ENCODE peak calls at places on chromosomes 2 and 18, in four cellular contexts. D, H, Q and C are unnamed samples.

GRCh38 chr2:20667151-20667530 is 197 bp downstream of the GDF7 start:
- DNase-seq in D (no peak), H (no peak), Q (no peak), C (no peak)

GRCh38 chr18:51191139-51191717 is 6.3 kb downstream of the MEX3C start:
- DNase-seq in D (no peak), H (no peak), Q (no peak), C (no peak)

GRCh38 chr2:20576598-20577115 is 74.2 kb downstream of the HS1BP3 start:
- DNase-seq in D (no peak), H (peak; percentile 47), Q (peak; percentile 38), C (peak; percentile 87)

GRCh38 chr18:62588217-62588616 is 65.4 kb downstream of the ZCCHC2 start:
- DNase-seq in D (no peak), H (no peak), Q (no peak), C (no peak)

GRCh38 chr2:202434472-202434871 is 58.3 kb downstream of the BMPR2 start:
- DNase-seq in D (no peak), H (no peak), Q (no peak), C (no peak)

GRCh38 chr2:229083606-229084349 is 187.3 kb downstream of the PID1 start:
- DNase-seq in D (no peak), H (no peak), Q (peak; percentile 69), C (no peak)

GRCh38 chr2:178834086-178834485 is 26.9 kb upstream of the TTN start:
- DNase-seq in D (no peak), H (no peak), Q (no peak), C (no peak)

GRCh38 chr2:220241423-220241822 is 614.0 kb downstream of the SLC4A3 start:
- DNase-seq in D (no peak), H (no peak), Q (no peak), C (no peak)

GRCh38 chr2:231391981-231392380 is 3.5 kb upstream of the B3GNT7 start:
- DNase-seq in D (no peak), H (no peak), Q (no peak), C (no peak)

GRCh38 chr2:156110890-156111289 is 221.6 kb downstream of the NR4A2 start:
- DNase-seq in D (no peak), H (no peak), Q (peak; percentile 45), C (peak; percentile 16)

GRCh38 chr2:12456293-12457151 is 260.2 kb upstream of the TRIB2 start:
- DNase-seq in D (no peak), H (peak; percentile 58), Q (peak; percentile 79), C (peak; percentile 33)

GRCh38 chr2:60468390-60469085 is 84.9 kb downstream of the BCL11A start:
- DNase-seq in D (no peak), H (no peak), Q (peak; percentile 13), C (no peak)

GRCh38 chr2:191245046-191245868 is at the start of gene MYO1B:
- DNase-seq in D (peak; percentile 71), H (peak; percentile 68), Q (peak; percentile 82), C (no peak)
- TF ChIP-seq CTCF in D (peak; percentile 58), H (peak; percentile 57), Q (peak; percentile 49), C (peak; percentile 17)

DNA sequence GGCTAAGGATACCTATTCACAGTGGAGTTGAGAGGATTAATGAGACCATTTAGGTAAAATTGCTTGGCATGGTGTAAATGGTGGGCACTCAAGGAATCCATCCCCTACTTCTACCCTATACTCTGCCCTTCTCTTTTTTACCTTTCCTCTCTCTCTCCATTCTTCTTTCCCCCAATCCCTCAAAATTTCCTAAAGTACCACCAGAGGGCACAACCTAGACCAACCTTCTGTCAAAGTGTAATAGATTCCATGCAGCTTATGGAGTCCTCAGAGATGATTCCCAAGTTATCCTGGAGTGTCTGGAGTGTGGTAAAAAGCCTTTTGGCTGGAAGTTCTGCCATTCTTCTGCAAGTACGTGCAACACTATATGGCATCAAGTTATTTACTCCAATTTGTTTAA is 33.0 kb upstream of the CCDC195 start:
- DNase-seq in D (no peak), H (no peak), Q (no peak), C (no peak)
- TF ChIP-seq CTCF in D (peak; percentile 19), H (no peak), Q (no peak), C (no peak)

DNA sequence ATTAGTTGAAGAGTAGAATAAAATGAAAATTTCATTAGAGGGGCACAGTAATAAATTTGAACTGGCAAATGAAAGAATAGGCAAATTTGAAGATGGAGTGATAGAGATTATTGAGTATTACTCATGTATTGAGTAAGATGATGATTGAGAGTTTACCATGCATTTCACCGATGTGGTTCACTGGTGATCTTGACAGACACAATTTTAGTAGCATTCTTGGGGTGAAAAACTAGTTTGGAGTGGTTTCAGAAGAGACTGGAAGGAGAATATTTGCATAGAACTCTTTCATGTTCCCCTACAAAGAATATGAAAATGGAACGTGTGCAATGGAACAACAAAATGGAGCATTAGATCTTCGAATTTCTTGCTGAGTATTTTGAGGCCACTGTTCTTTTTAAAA is 121.4 kb downstream of the ASXL3 start:
- DNase-seq in D (no peak), H (no peak), Q (no peak), C (peak; percentile 35)
- TF ChIP-seq CTCF in D (no peak), H (no peak), Q (no peak), C (no peak)

DNA sequence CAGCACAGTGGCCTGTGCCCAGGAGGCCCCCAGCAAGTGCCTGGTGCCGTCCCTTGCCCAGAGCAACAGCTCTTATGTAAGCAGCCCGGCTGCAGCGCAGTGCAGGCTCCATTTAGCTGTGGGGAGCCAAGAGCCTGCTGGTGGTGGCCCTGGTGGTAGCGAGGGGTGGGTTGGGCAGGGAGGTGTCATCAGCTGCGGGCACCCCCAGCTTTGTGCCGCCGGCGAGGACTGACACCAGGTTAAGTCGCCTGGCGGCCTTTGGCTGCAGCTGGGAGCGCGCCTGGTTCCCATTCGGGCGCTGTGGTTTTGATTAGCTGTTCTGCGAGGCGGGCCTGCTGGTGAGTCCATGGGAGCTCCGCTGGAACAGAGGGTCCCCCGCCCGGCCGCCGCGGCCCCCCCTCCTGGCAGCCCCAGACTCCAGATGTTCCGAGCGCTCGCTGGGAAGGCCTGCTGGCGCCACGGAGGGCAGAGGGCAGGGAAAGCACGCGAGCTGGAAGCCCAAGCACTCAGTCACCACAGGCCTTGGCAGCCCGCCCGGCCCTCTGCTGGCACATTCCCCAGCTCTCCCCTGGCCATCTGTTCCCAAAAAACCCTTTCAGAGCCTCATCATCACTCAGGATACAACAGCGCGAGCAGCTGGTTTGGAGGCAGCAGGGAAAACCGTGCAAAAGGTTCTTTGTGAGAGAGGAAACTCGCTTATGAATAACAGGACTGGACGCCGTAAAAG is 18.4 kb downstream of the ATOH8 start:
- DNase-seq in D (peak; percentile 49), H (peak; percentile 100), Q (peak; percentile 92), C (no peak)
- TF ChIP-seq CTCF in D (no peak), H (peak; percentile 32), Q (no peak), C (no peak)

GRCh38 chr2:77977486-77978063 is 455.4 kb upstream of the LRRTM4 start:
- DNase-seq in D (no peak), H (no peak), Q (no peak), C (no peak)
- TF ChIP-seq CTCF in D (peak; percentile 58), H (no peak), Q (no peak), C (no peak)

DNA sequence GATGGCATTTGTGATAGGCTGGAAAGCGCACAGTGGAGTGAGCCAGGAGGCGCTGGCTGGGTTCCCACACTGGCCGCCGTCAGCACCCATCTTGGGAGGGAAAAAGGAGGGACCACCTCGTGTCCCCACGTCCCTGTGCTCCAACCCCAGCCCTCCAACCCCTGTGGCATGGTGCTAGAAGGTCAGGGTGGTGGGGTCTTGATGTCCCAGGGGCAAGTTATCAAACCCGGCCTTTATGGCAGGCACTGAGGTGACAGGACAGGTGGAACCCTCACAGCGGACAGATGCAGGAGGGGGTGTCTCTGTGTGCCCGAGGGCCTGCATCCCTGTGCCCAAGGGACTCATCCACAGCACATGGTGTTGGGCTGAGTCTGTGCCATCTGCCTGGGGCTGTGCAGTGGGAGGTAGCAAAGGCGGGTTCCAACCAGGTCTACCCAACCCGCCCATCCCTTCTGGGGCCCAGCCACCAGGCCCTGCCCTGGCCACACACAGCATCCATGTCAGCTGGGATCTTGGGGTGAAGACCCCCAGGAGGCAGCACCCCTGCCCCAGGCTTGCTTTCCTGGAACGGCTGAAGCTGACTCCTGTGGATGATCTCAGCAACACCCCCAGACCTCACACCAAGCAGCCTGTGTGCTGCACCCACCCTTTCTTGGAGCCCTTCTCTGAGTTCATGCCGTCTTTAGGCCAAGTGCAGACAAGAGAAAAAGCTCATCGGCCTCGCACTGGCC is 246.1 kb downstream of the NDUFA10 start:
- DNase-seq in D (no peak), H (no peak), Q (no peak), C (no peak)
- TF ChIP-seq CTCF in D (no peak), H (no peak), Q (no peak), C (no peak)

DNA sequence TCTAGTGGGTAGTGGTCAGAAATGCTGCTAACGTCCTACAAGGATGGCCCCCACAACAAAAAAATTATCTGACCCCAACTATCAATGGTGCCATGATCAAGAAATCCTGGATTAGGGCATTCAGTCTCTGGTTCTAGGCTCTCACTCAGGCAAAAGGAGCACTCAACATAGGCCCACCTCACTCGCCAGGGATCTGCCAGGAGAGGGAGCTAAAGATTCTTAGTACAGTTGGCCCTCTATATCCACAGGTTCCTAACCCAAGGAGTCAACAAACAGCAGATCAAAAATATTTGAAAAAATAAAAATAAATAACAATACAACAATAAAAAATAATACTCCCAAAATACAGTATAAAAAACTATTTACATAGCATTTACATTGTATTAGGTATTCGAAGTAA is 10.0 kb downstream of the SLC4A5 start:
- DNase-seq in D (no peak), H (peak; percentile 51), Q (peak; percentile 44), C (no peak)
- TF ChIP-seq CTCF in D (peak; percentile 50), H (peak; percentile 36), Q (no peak), C (peak; percentile 22)